ENCODE peak calls at places on chromosomes 5 and 9, in four cellular contexts. M is CD4-positive, alpha-beta memory T cell; P is IMR-90; Q is PC-3. Z is an unnamed sample. For H3K4me1 and H3K9me3, the result is how much of the 10 kb centered on the place peaks cover.

GRCh38 chr9:123568691-123569342 is 212.8 kb downstream of the CRB2 start:
- DNase-seq in M (no peak), P (peak), Q (no peak), Z (no peak)

GRCh38 chr5:23332650-23333251 is 174.7 kb upstream of the PRDM9 start:
- DNase-seq in P (no peak), M (no peak), Q (peak), Z (no peak)

GRCh38 chr9:37611961-37612360 is 19.6 kb upstream of the TOMM5 start:
- DNase-seq in M (no peak), P (no peak), Q (no peak), Z (no peak)

GRCh38 chr5:172179032-172179989 is 8.7 kb downstream of the STK10 start:
- DNase-seq in Q (no peak), P (peak), M (peak), Z (peak)

GRCh38 chr5:57313716-57314115 is 139.9 kb downstream of the GPBP1 start:
- DNase-seq in Q (peak), P (no peak), M (no peak), Z (no peak)

GRCh38 chr5:151596839-151597539 is 5.9 kb upstream of the FAT2 start:
- DNase-seq in Q (no peak), M (no peak), P (no peak), Z (no peak)

GRCh38 chr5:138077064-138077696 is 6.7 kb upstream of the WNT8A start:
- DNase-seq in M (no peak), Q (peak), P (peak), Z (peak)

GRCh38 chr9:82457959-82458358 is 469.4 kb downstream of the SPATA31D1 start:
- DNase-seq in M (no peak), Q (no peak), P (no peak), Z (no peak)

GRCh38 chr5:59036274-59036961 is 453.5 kb downstream of the RAB3C start:
- DNase-seq in P (peak), M (peak), Q (peak), Z (no peak)

GRCh38 chr5:179274321-179275315 is 70.6 kb downstream of the ADAMTS2 start:
- DNase-seq in Q (no peak), M (no peak), P (no peak), Z (no peak)
- H3K4me1 ChIP-seq in Q (under half), M (under half), P (half or more), Z (under half)

DNA sequence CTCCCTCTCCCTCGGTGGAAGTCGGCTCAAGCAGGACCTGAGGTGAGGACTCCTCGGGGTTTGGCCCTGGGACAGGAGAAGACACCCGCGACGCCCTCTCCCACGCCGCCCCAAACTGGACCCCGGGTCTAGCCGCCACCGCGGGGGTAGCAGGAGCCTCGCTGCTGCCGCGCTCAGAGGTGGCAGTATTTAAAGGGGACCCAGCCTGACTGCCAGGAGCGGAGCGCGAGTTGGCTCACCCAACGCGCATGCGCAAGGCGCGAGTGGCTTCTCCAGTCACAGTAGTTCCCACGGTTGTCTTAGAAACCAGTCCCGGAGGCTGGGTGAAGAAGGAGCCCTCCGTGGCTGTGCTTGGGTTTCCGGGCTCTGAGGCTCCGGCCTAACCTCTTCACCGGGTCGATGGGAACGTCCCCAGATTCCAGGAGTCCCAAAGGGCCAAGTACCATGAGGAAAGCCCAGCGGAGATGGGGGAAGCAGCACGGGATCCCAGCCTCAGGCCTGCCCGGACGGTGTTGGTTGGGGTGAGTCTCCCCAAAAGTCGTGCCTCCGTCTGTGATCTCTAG is 477.8 kb downstream of the SPATA31A7 start:
- DNase-seq in M (no peak), Q (no peak), P (no peak), Z (no peak)
- H3K9me3 ChIP-seq in M (under half), Q (under half), P (under half), Z (under half)

DNA sequence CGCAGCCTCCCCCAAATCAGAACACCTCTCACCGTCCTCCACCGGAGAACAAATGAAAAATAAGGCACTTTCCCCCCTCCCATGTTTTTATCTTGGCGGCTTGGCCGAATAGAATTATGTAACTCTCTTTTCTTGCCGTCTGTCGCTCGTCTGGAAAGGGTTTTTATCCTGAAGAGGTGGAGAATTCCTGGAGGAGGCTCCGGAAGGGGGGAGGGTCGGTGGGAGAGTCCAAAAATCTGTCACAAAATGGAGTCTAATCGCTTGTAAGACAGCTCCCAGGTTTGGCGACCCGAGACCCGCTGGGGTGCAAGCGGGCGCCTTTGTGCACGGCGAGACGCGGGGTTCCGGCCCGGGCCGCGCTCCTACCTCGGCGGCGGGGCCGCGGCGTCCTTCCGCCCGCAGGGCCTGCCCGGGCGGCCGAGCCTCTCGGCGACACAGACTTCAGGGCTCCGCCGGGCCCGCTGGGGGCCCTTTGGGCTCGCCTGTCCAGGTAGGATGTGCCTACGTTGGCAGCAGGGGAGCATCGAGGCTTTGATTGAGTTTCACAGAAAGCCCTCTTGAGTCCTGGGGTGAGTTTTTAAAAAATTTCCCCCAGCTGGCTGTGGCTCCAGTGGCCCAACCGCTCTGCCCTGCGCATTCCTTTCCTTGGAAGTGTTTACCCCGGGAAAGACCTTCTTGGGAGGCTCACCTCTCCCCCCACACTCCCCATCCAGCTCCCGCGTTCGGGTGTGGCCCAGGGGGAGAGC is 5.0 kb downstream of the LMX1B start:
- DNase-seq in Q (no peak), M (no peak), P (no peak), Z (no peak)
- H3K4me1 ChIP-seq in Q (under half), M (under half), P (under half), Z (under half)

DNA sequence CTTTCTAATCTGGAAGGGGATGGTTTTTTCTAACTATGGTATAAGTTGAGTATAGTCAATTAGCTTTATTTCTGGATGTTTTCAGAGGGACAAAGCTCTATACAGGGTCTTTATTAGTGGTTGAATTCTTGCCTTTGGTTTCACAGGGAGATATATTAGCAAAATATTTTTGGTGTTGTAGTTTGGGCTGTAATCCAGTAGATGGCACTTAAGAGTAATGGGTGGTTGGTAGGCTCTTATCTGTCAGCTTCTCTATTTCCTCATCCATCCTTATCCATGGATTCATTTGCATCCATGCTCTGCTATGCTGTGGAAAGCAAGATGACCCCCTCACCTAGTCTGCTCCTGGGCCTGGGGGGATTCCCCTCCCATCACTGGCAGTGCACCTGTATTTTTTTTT is 363.6 kb upstream of the CYLC2 start:
- DNase-seq in M (no peak), P (no peak), Q (peak), Z (no peak)
- H3K9me3 ChIP-seq in M (under half), P (under half), Q (under half), Z (under half)